ENCODE peak calls at places on chromosomes 4 and X, in seven cellular contexts. One of them, this sample, is unnamed.

GRCh38 chr4:41257901-41258300 is 1.2 kb downstream of the UCHL1 start:
- DNase-seq in IMR-90: no peak
- DNase-seq in H1: no peak
- DNase-seq in HepG2: no peak
- DNase-seq in GM12878: no peak
- DNase-seq in K562: no peak
- DNase-seq in A549: no peak
- DNase-seq in this sample: peak; percentile 18

GRCh38 chrX:79270401-79270800 is 96.7 kb downstream of the ITM2A start:
- DNase-seq in K562: peak; percentile 2
- DNase-seq in A549: peak; percentile 1
- DNase-seq in GM12878: peak; percentile 63
- DNase-seq in IMR-90: no peak
- DNase-seq in H1: peak; percentile 43
- DNase-seq in HepG2: no peak
- DNase-seq in this sample: no peak

GRCh38 chr4:30720656-30721352 is 635 bp downstream of the PCDH7 start:
- DNase-seq in H1: peak; percentile 69
- DNase-seq in K562: no peak
- DNase-seq in A549: peak; percentile 7
- DNase-seq in IMR-90: peak; percentile 61
- DNase-seq in HepG2: no peak
- DNase-seq in GM12878: no peak
- DNase-seq in this sample: peak; percentile 55

GRCh38 chr4:185541251-185541671 is 6.0 kb upstream of the PDLIM3 start:
- DNase-seq in H1: no peak
- DNase-seq in K562: no peak
- DNase-seq in IMR-90: no peak
- DNase-seq in GM12878: no peak
- DNase-seq in HepG2: no peak
- DNase-seq in A549: no peak
- DNase-seq in this sample: no peak

GRCh38 chrX:150037041-150037440 is 98.8 kb upstream of the EOLA2 start:
- DNase-seq in IMR-90: no peak
- DNase-seq in GM12878: no peak
- DNase-seq in H1: no peak
- DNase-seq in A549: no peak
- DNase-seq in K562: no peak
- DNase-seq in HepG2: peak; percentile 35
- DNase-seq in this sample: no peak

GRCh38 chrX:24902808-24903207 is 113.0 kb downstream of the ARX start:
- DNase-seq in A549: no peak
- DNase-seq in K562: no peak
- DNase-seq in HepG2: no peak
- DNase-seq in H1: no peak
- DNase-seq in GM12878: no peak
- DNase-seq in IMR-90: peak; percentile 96
- DNase-seq in this sample: no peak

GRCh38 chrX:41634284-41634683 is 54.5 kb upstream of the GPR34 start:
- DNase-seq in GM12878: no peak
- DNase-seq in IMR-90: peak; percentile 45
- DNase-seq in HepG2: no peak
- DNase-seq in K562: peak; percentile 26
- DNase-seq in H1: no peak
- DNase-seq in A549: no peak
- DNase-seq in this sample: no peak

GRCh38 chrX:29728639-29729038 is 486.7 kb upstream of the MAGEB2 start:
- DNase-seq in K562: no peak
- DNase-seq in IMR-90: peak; percentile 56
- DNase-seq in GM12878: no peak
- DNase-seq in H1: no peak
- DNase-seq in A549: no peak
- DNase-seq in HepG2: no peak
- DNase-seq in this sample: no peak

GRCh38 chr4:154254999-154255398 is 236.6 kb downstream of the DCHS2 start:
- DNase-seq in IMR-90: no peak
- DNase-seq in A549: no peak
- DNase-seq in K562: peak; percentile 8
- DNase-seq in HepG2: no peak
- DNase-seq in H1: no peak
- DNase-seq in GM12878: no peak
- DNase-seq in this sample: no peak

GRCh38 chr4:53113433-53114215 is 251.5 kb downstream of the RASL11B start:
- DNase-seq in K562: no peak
- DNase-seq in IMR-90: peak; percentile 6
- DNase-seq in H1: no peak
- DNase-seq in GM12878: no peak
- DNase-seq in A549: no peak
- DNase-seq in HepG2: no peak
- DNase-seq in this sample: no peak

GRCh38 chr4:123986268-123986798 is 589.7 kb downstream of the SPRY1 start:
- DNase-seq in HepG2: no peak
- DNase-seq in GM12878: no peak
- DNase-seq in A549: no peak
- DNase-seq in K562: no peak
- DNase-seq in IMR-90: peak; percentile 92
- DNase-seq in H1: no peak
- DNase-seq in this sample: no peak

GRCh38 chr4:79857811-79858210 is 215.2 kb downstream of the ANTXR2 start:
- DNase-seq in K562: no peak
- DNase-seq in A549: no peak
- DNase-seq in IMR-90: no peak
- DNase-seq in HepG2: no peak
- DNase-seq in GM12878: no peak
- DNase-seq in H1: no peak
- DNase-seq in this sample: no peak

GRCh38 chrX:7606253-7606652 is 236.7 kb upstream of the VCX start:
- DNase-seq in IMR-90: no peak
- DNase-seq in HepG2: no peak
- DNase-seq in H1: no peak
- DNase-seq in K562: no peak
- DNase-seq in GM12878: no peak
- DNase-seq in A549: no peak
- DNase-seq in this sample: no peak

GRCh38 chr4:24103434-24104168 is 213.8 kb upstream of the PPARGC1A start:
- DNase-seq in K562: no peak
- DNase-seq in IMR-90: peak; percentile 58
- DNase-seq in GM12878: no peak
- DNase-seq in HepG2: no peak
- DNase-seq in A549: no peak
- DNase-seq in H1: no peak
- DNase-seq in this sample: no peak

GRCh38 chr4:81664079-81664478 is 192.4 kb upstream of the RASGEF1B start:
- DNase-seq in HepG2: no peak
- DNase-seq in IMR-90: no peak
- DNase-seq in GM12878: no peak
- DNase-seq in A549: no peak
- DNase-seq in K562: no peak
- DNase-seq in H1: no peak
- DNase-seq in this sample: no peak

GRCh38 chr4:7500404-7500803 is 65.7 kb upstream of the PSAPL1 start:
- DNase-seq in K562: no peak
- DNase-seq in IMR-90: no peak
- DNase-seq in A549: no peak
- DNase-seq in HepG2: no peak
- DNase-seq in H1: no peak
- DNase-seq in GM12878: no peak
- DNase-seq in this sample: no peak

GRCh38 chr4:9999956-10000551 is 21.2 kb downstream of the SLC2A9 start:
- DNase-seq in GM12878: no peak
- DNase-seq in K562: no peak
- DNase-seq in IMR-90: peak; percentile 17
- DNase-seq in HepG2: no peak
- DNase-seq in H1: no peak
- DNase-seq in A549: no peak
- DNase-seq in this sample: no peak

GRCh38 chr4:109614466-109614865 is 54.4 kb downstream of the MCUB start:
- DNase-seq in K562: no peak
- DNase-seq in IMR-90: no peak
- DNase-seq in GM12878: no peak
- DNase-seq in A549: no peak
- DNase-seq in HepG2: no peak
- DNase-seq in H1: no peak
- DNase-seq in this sample: no peak

GRCh38 chr4:10225096-10225495 is 108.5 kb upstream of the WDR1 start:
- DNase-seq in HepG2: no peak
- DNase-seq in H1: no peak
- DNase-seq in GM12878: no peak
- DNase-seq in A549: no peak
- DNase-seq in K562: no peak
- DNase-seq in IMR-90: no peak
- DNase-seq in this sample: no peak

GRCh38 chr4:48243897-48244296 is 25.7 kb downstream of the TEC start:
- DNase-seq in A549: no peak
- DNase-seq in HepG2: no peak
- DNase-seq in IMR-90: no peak
- DNase-seq in GM12878: no peak
- DNase-seq in H1: no peak
- DNase-seq in K562: no peak
- DNase-seq in this sample: no peak

GRCh38 chrX:147565239-147565638 is 346.5 kb upstream of the FMR1 start:
- DNase-seq in K562: no peak
- DNase-seq in HepG2: no peak
- DNase-seq in GM12878: no peak
- DNase-seq in A549: no peak
- DNase-seq in IMR-90: no peak
- DNase-seq in H1: no peak
- DNase-seq in this sample: no peak

GRCh38 chr4:104490770-104491395 is 3.8 kb downstream of the CXXC4 start:
- DNase-seq in K562: peak; percentile 63
- DNase-seq in IMR-90: peak; percentile 17
- DNase-seq in A549: peak; percentile 58
- DNase-seq in GM12878: no peak
- DNase-seq in H1: peak; percentile 62
- DNase-seq in HepG2: peak; percentile 17
- DNase-seq in this sample: peak; percentile 81

GRCh38 chr4:53490965-53491622 is 100.2 kb downstream of the LNX1 start:
- DNase-seq in GM12878: no peak
- DNase-seq in HepG2: peak; percentile 40
- DNase-seq in H1: no peak
- DNase-seq in A549: peak; percentile 69
- DNase-seq in IMR-90: peak; percentile 93
- DNase-seq in K562: peak; percentile 52
- DNase-seq in this sample: peak; percentile 50

GRCh38 chr4:81508786-81509574 is 37.3 kb upstream of the RASGEF1B start:
- DNase-seq in H1: no peak
- DNase-seq in IMR-90: no peak
- DNase-seq in K562: no peak
- DNase-seq in HepG2: no peak
- DNase-seq in A549: no peak
- DNase-seq in GM12878: no peak
- DNase-seq in this sample: no peak

GRCh38 chr4:104896623-104897296 is 249.9 kb upstream of the TET2 start:
- DNase-seq in IMR-90: no peak
- DNase-seq in HepG2: no peak
- DNase-seq in A549: no peak
- DNase-seq in H1: no peak
- DNase-seq in GM12878: peak; percentile 46
- DNase-seq in K562: no peak
- DNase-seq in this sample: no peak

GRCh38 chr4:153318696-153319320 is 25.7 kb upstream of the MND1 start:
- DNase-seq in K562: peak; percentile 51
- DNase-seq in IMR-90: peak; percentile 54
- DNase-seq in A549: peak; percentile 30
- DNase-seq in H1: no peak
- DNase-seq in HepG2: peak; percentile 40
- DNase-seq in GM12878: no peak
- DNase-seq in this sample: peak; percentile 74

GRCh38 chr4:87521757-87522374 is 7.3 kb downstream of the SPARCL1 start:
- DNase-seq in H1: no peak
- DNase-seq in IMR-90: peak; percentile 37
- DNase-seq in K562: peak; percentile 17
- DNase-seq in HepG2: no peak
- DNase-seq in GM12878: no peak
- DNase-seq in A549: peak; percentile 5
- DNase-seq in this sample: no peak

GRCh38 chr4:88445252-88445651 is 11.7 kb upstream of the HERC5 start:
- DNase-seq in IMR-90: no peak
- DNase-seq in H1: no peak
- DNase-seq in A549: no peak
- DNase-seq in GM12878: no peak
- DNase-seq in HepG2: no peak
- DNase-seq in K562: no peak
- DNase-seq in this sample: no peak

GRCh38 chr4:38644201-38644600 is 19.8 kb upstream of the KLF3 start:
- DNase-seq in H1: no peak
- DNase-seq in HepG2: no peak
- DNase-seq in K562: no peak
- DNase-seq in GM12878: no peak
- DNase-seq in A549: no peak
- DNase-seq in IMR-90: no peak
- DNase-seq in this sample: no peak

GRCh38 chrX:123975180-123975579 is 13.7 kb downstream of the STAG2 start:
- DNase-seq in K562: no peak
- DNase-seq in GM12878: no peak
- DNase-seq in A549: no peak
- DNase-seq in HepG2: no peak
- DNase-seq in H1: no peak
- DNase-seq in IMR-90: peak; percentile 31
- DNase-seq in this sample: no peak
- TF ChIP-seq USF2 in K562: no peak
- TF ChIP-seq USF2 in GM12878: no peak
- TF ChIP-seq USF2 in A549: no peak
- TF ChIP-seq USF2 in HepG2: no peak
- TF ChIP-seq USF2 in H1: no peak
- TF ChIP-seq USF2 in IMR-90: no peak
- TF ChIP-seq USF2 in this sample: no peak

GRCh38 chrX:111568817-111569216 is 57.4 kb downstream of the SERTM2 start:
- DNase-seq in IMR-90: no peak
- DNase-seq in K562: no peak
- DNase-seq in H1: no peak
- DNase-seq in A549: no peak
- DNase-seq in HepG2: no peak
- DNase-seq in GM12878: no peak
- DNase-seq in this sample: no peak
- H3K4me2 ChIP-seq in IMR-90: no peak overlapping the region
- H3K4me2 ChIP-seq in K562: no peak overlapping the region
- H3K4me2 ChIP-seq in H1: no peak overlapping the region
- H3K4me2 ChIP-seq in A549: no peak overlapping the region
- H3K4me2 ChIP-seq in HepG2: no peak overlapping the region
- H3K4me2 ChIP-seq in GM12878: no peak overlapping the region
- H3K4me2 ChIP-seq in this sample: no peak overlapping the region

GRCh38 chrX:6021316-6022091 is 207.2 kb downstream of the NLGN4X start:
- DNase-seq in H1: peak; percentile 61
- DNase-seq in HepG2: peak; percentile 2
- DNase-seq in A549: peak; percentile 23
- DNase-seq in IMR-90: peak; percentile 0
- DNase-seq in GM12878: no peak
- DNase-seq in K562: no peak
- DNase-seq in this sample: peak; percentile 29
- TF ChIP-seq USF2 in H1: no peak
- TF ChIP-seq USF2 in HepG2: no peak
- TF ChIP-seq USF2 in A549: no peak
- TF ChIP-seq USF2 in IMR-90: no peak
- TF ChIP-seq USF2 in GM12878: no peak
- TF ChIP-seq USF2 in K562: no peak
- TF ChIP-seq USF2 in this sample: no peak

DNA sequence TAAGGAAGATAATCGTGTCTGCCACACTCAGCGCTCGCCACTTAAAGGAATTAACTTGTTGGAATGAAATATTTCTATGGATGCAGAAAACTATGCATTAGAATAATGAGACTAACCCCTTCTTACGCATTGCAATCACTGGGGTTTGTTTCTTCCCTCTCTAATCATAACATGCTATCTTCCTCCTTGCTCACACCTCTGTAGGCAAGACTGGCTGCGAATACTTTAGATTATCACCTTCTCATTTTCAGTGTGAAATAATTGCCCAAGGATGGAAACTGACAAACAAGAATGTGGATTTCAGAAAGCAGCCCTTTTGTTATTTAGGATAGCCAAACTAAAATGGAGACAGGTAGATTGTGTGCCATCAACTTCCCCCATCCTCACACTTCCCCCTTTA is 349.4 kb downstream of the MID1IP1 start:
- DNase-seq in K562: no peak
- DNase-seq in GM12878: no peak
- DNase-seq in IMR-90: no peak
- DNase-seq in H1: no peak
- DNase-seq in A549: no peak
- DNase-seq in HepG2: no peak
- DNase-seq in this sample: no peak
- H3K4me2 ChIP-seq in K562: no peak overlapping the region
- H3K4me2 ChIP-seq in GM12878: no peak overlapping the region
- H3K4me2 ChIP-seq in IMR-90: no peak overlapping the region
- H3K4me2 ChIP-seq in H1: peak overlapping the region; percentile 42
- H3K4me2 ChIP-seq in A549: no peak overlapping the region
- H3K4me2 ChIP-seq in HepG2: no peak overlapping the region
- H3K4me2 ChIP-seq in this sample: no peak overlapping the region